ENCODE peak calls at places on chromosome 19, in ten cellular contexts. One of them, this sample, is unnamed.

GRCh38 chr19:4504874-4505569 is 13.3 kb downstream of the PLIN4 start:
- DNase-seq in GM20000: no peak
- DNase-seq in Right ventricle myocardium superior: peak
- DNase-seq in activated CD4-positive, alpha-beta T cell treated with anti-CD3 and anti-CD28 coated beads, Interleukin-2, amount 50 U/mL, for 1 hour: no peak
- DNase-seq in stimulated activated CD8-positive, alpha-beta memory T cell treated with anti-CD3 and anti-CD28 coated beads, Interleukin-4, amount 100 ng/mL, for 24 hours: no peak
- DNase-seq in stimulated activated CD4-positive, alpha-beta T cell treated with anti-CD3 and anti-CD28 coated beads, Interleukin-4, amount 100 ng/mL, for 4 hours: no peak
- DNase-seq in RWPE1: no peak
- DNase-seq in stomach: no peak
- DNase-seq in mesendoderm: no peak
- DNase-seq in NCI-H1436 treated with DMSO at 0.1 percent for 48 hours: no peak
- DNase-seq in this sample: no peak

GRCh38 chr19:37413243-37414084 is 42.6 kb downstream of the ZNF527 start:
- DNase-seq in stimulated activated CD8-positive, alpha-beta memory T cell treated with anti-CD3 and anti-CD28 coated beads, Interleukin-4, amount 100 ng/mL, for 24 hours: no peak
- DNase-seq in stomach: no peak
- DNase-seq in stimulated activated CD4-positive, alpha-beta T cell treated with anti-CD3 and anti-CD28 coated beads, Interleukin-4, amount 100 ng/mL, for 4 hours: no peak
- DNase-seq in mesendoderm: peak
- DNase-seq in activated CD4-positive, alpha-beta T cell treated with anti-CD3 and anti-CD28 coated beads, Interleukin-2, amount 50 U/mL, for 1 hour: no peak
- DNase-seq in Right ventricle myocardium superior: no peak
- DNase-seq in NCI-H1436 treated with DMSO at 0.1 percent for 48 hours: no peak
- DNase-seq in GM20000: no peak
- DNase-seq in RWPE1: no peak
- DNase-seq in this sample: no peak

GRCh38 chr19:19134687-19135158 is 3.6 kb downstream of the TMEM161A start:
- DNase-seq in RWPE1: no peak
- DNase-seq in stimulated activated CD8-positive, alpha-beta memory T cell treated with anti-CD3 and anti-CD28 coated beads, Interleukin-4, amount 100 ng/mL, for 24 hours: peak
- DNase-seq in NCI-H1436 treated with DMSO at 0.1 percent for 48 hours: no peak
- DNase-seq in activated CD4-positive, alpha-beta T cell treated with anti-CD3 and anti-CD28 coated beads, Interleukin-2, amount 50 U/mL, for 1 hour: peak
- DNase-seq in stimulated activated CD4-positive, alpha-beta T cell treated with anti-CD3 and anti-CD28 coated beads, Interleukin-4, amount 100 ng/mL, for 4 hours: peak
- DNase-seq in mesendoderm: peak
- DNase-seq in GM20000: peak
- DNase-seq in stomach: peak
- DNase-seq in Right ventricle myocardium superior: peak
- DNase-seq in this sample: no peak

GRCh38 chr19:3494051-3494450 is 6.4 kb downstream of the DOHH start:
- DNase-seq in stimulated activated CD8-positive, alpha-beta memory T cell treated with anti-CD3 and anti-CD28 coated beads, Interleukin-4, amount 100 ng/mL, for 24 hours: no peak
- DNase-seq in Right ventricle myocardium superior: no peak
- DNase-seq in stimulated activated CD4-positive, alpha-beta T cell treated with anti-CD3 and anti-CD28 coated beads, Interleukin-4, amount 100 ng/mL, for 4 hours: peak
- DNase-seq in GM20000: no peak
- DNase-seq in RWPE1: peak
- DNase-seq in activated CD4-positive, alpha-beta T cell treated with anti-CD3 and anti-CD28 coated beads, Interleukin-2, amount 50 U/mL, for 1 hour: peak
- DNase-seq in mesendoderm: peak
- DNase-seq in stomach: peak
- DNase-seq in NCI-H1436 treated with DMSO at 0.1 percent for 48 hours: no peak
- DNase-seq in this sample: no peak

GRCh38 chr19:49594157-49595005 is 3.4 kb downstream of the PRR12 start:
- DNase-seq in stimulated activated CD8-positive, alpha-beta memory T cell treated with anti-CD3 and anti-CD28 coated beads, Interleukin-4, amount 100 ng/mL, for 24 hours: no peak
- DNase-seq in Right ventricle myocardium superior: no peak
- DNase-seq in mesendoderm: no peak
- DNase-seq in RWPE1: no peak
- DNase-seq in stomach: no peak
- DNase-seq in activated CD4-positive, alpha-beta T cell treated with anti-CD3 and anti-CD28 coated beads, Interleukin-2, amount 50 U/mL, for 1 hour: no peak
- DNase-seq in NCI-H1436 treated with DMSO at 0.1 percent for 48 hours: no peak
- DNase-seq in stimulated activated CD4-positive, alpha-beta T cell treated with anti-CD3 and anti-CD28 coated beads, Interleukin-4, amount 100 ng/mL, for 4 hours: no peak
- DNase-seq in GM20000: peak
- DNase-seq in this sample: no peak

GRCh38 chr19:33641956-33642498 is 20.3 kb downstream of the CHST8 start:
- DNase-seq in Right ventricle myocardium superior: no peak
- DNase-seq in stimulated activated CD8-positive, alpha-beta memory T cell treated with anti-CD3 and anti-CD28 coated beads, Interleukin-4, amount 100 ng/mL, for 24 hours: no peak
- DNase-seq in NCI-H1436 treated with DMSO at 0.1 percent for 48 hours: no peak
- DNase-seq in stomach: no peak
- DNase-seq in stimulated activated CD4-positive, alpha-beta T cell treated with anti-CD3 and anti-CD28 coated beads, Interleukin-4, amount 100 ng/mL, for 4 hours: no peak
- DNase-seq in RWPE1: no peak
- DNase-seq in mesendoderm: no peak
- DNase-seq in activated CD4-positive, alpha-beta T cell treated with anti-CD3 and anti-CD28 coated beads, Interleukin-2, amount 50 U/mL, for 1 hour: no peak
- DNase-seq in GM20000: no peak
- DNase-seq in this sample: no peak

GRCh38 chr19:10687518-10688288 is 13.5 kb upstream of the QTRT1 start:
- DNase-seq in activated CD4-positive, alpha-beta T cell treated with anti-CD3 and anti-CD28 coated beads, Interleukin-2, amount 50 U/mL, for 1 hour: no peak
- DNase-seq in mesendoderm: no peak
- DNase-seq in stimulated activated CD8-positive, alpha-beta memory T cell treated with anti-CD3 and anti-CD28 coated beads, Interleukin-4, amount 100 ng/mL, for 24 hours: no peak
- DNase-seq in GM20000: no peak
- DNase-seq in RWPE1: no peak
- DNase-seq in Right ventricle myocardium superior: no peak
- DNase-seq in stimulated activated CD4-positive, alpha-beta T cell treated with anti-CD3 and anti-CD28 coated beads, Interleukin-4, amount 100 ng/mL, for 4 hours: no peak
- DNase-seq in stomach: no peak
- DNase-seq in NCI-H1436 treated with DMSO at 0.1 percent for 48 hours: no peak
- DNase-seq in this sample: no peak

GRCh38 chr19:12555456-12555930 is 4.2 kb upstream of the ZNF564 start:
- DNase-seq in mesendoderm: peak
- DNase-seq in GM20000: no peak
- DNase-seq in stimulated activated CD8-positive, alpha-beta memory T cell treated with anti-CD3 and anti-CD28 coated beads, Interleukin-4, amount 100 ng/mL, for 24 hours: no peak
- DNase-seq in stomach: no peak
- DNase-seq in NCI-H1436 treated with DMSO at 0.1 percent for 48 hours: no peak
- DNase-seq in RWPE1: no peak
- DNase-seq in stimulated activated CD4-positive, alpha-beta T cell treated with anti-CD3 and anti-CD28 coated beads, Interleukin-4, amount 100 ng/mL, for 4 hours: no peak
- DNase-seq in activated CD4-positive, alpha-beta T cell treated with anti-CD3 and anti-CD28 coated beads, Interleukin-2, amount 50 U/mL, for 1 hour: no peak
- DNase-seq in Right ventricle myocardium superior: no peak
- DNase-seq in this sample: no peak

GRCh38 chr19:2343289-2343982 is 15.0 kb downstream of the SPPL2B start:
- DNase-seq in GM20000: no peak
- DNase-seq in stomach: no peak
- DNase-seq in NCI-H1436 treated with DMSO at 0.1 percent for 48 hours: no peak
- DNase-seq in stimulated activated CD4-positive, alpha-beta T cell treated with anti-CD3 and anti-CD28 coated beads, Interleukin-4, amount 100 ng/mL, for 4 hours: no peak
- DNase-seq in RWPE1: no peak
- DNase-seq in activated CD4-positive, alpha-beta T cell treated with anti-CD3 and anti-CD28 coated beads, Interleukin-2, amount 50 U/mL, for 1 hour: no peak
- DNase-seq in mesendoderm: no peak
- DNase-seq in stimulated activated CD8-positive, alpha-beta memory T cell treated with anti-CD3 and anti-CD28 coated beads, Interleukin-4, amount 100 ng/mL, for 24 hours: no peak
- DNase-seq in Right ventricle myocardium superior: no peak
- DNase-seq in this sample: no peak

GRCh38 chr19:46426035-46426505 is 2.7 kb downstream of the PNMA8C start:
- DNase-seq in NCI-H1436 treated with DMSO at 0.1 percent for 48 hours: no peak
- DNase-seq in Right ventricle myocardium superior: no peak
- DNase-seq in stimulated activated CD8-positive, alpha-beta memory T cell treated with anti-CD3 and anti-CD28 coated beads, Interleukin-4, amount 100 ng/mL, for 24 hours: no peak
- DNase-seq in stimulated activated CD4-positive, alpha-beta T cell treated with anti-CD3 and anti-CD28 coated beads, Interleukin-4, amount 100 ng/mL, for 4 hours: no peak
- DNase-seq in activated CD4-positive, alpha-beta T cell treated with anti-CD3 and anti-CD28 coated beads, Interleukin-2, amount 50 U/mL, for 1 hour: no peak
- DNase-seq in RWPE1: no peak
- DNase-seq in mesendoderm: no peak
- DNase-seq in stomach: no peak
- DNase-seq in GM20000: no peak
- DNase-seq in this sample: no peak

GRCh38 chr19:6475321-6476108 is 6.1 kb downstream of the DENND1C start:
- DNase-seq in stimulated activated CD4-positive, alpha-beta T cell treated with anti-CD3 and anti-CD28 coated beads, Interleukin-4, amount 100 ng/mL, for 4 hours: no peak
- DNase-seq in activated CD4-positive, alpha-beta T cell treated with anti-CD3 and anti-CD28 coated beads, Interleukin-2, amount 50 U/mL, for 1 hour: no peak
- DNase-seq in Right ventricle myocardium superior: no peak
- DNase-seq in NCI-H1436 treated with DMSO at 0.1 percent for 48 hours: no peak
- DNase-seq in RWPE1: no peak
- DNase-seq in mesendoderm: peak
- DNase-seq in GM20000: no peak
- DNase-seq in stomach: no peak
- DNase-seq in stimulated activated CD8-positive, alpha-beta memory T cell treated with anti-CD3 and anti-CD28 coated beads, Interleukin-4, amount 100 ng/mL, for 24 hours: no peak
- DNase-seq in this sample: no peak

GRCh38 chr19:46637224-46637623 is 1.2 kb upstream of the GNG8 start:
- DNase-seq in Right ventricle myocardium superior: no peak
- DNase-seq in stimulated activated CD4-positive, alpha-beta T cell treated with anti-CD3 and anti-CD28 coated beads, Interleukin-4, amount 100 ng/mL, for 4 hours: no peak
- DNase-seq in NCI-H1436 treated with DMSO at 0.1 percent for 48 hours: no peak
- DNase-seq in stomach: no peak
- DNase-seq in activated CD4-positive, alpha-beta T cell treated with anti-CD3 and anti-CD28 coated beads, Interleukin-2, amount 50 U/mL, for 1 hour: no peak
- DNase-seq in RWPE1: no peak
- DNase-seq in stimulated activated CD8-positive, alpha-beta memory T cell treated with anti-CD3 and anti-CD28 coated beads, Interleukin-4, amount 100 ng/mL, for 24 hours: no peak
- DNase-seq in mesendoderm: no peak
- DNase-seq in GM20000: no peak
- DNase-seq in this sample: no peak

GRCh38 chr19:1252818-1253513 is 4.6 kb downstream of the MIDN start:
- DNase-seq in Right ventricle myocardium superior: peak
- DNase-seq in NCI-H1436 treated with DMSO at 0.1 percent for 48 hours: peak
- DNase-seq in activated CD4-positive, alpha-beta T cell treated with anti-CD3 and anti-CD28 coated beads, Interleukin-2, amount 50 U/mL, for 1 hour: peak
- DNase-seq in RWPE1: peak
- DNase-seq in mesendoderm: peak
- DNase-seq in stimulated activated CD8-positive, alpha-beta memory T cell treated with anti-CD3 and anti-CD28 coated beads, Interleukin-4, amount 100 ng/mL, for 24 hours: peak
- DNase-seq in GM20000: peak
- DNase-seq in stimulated activated CD4-positive, alpha-beta T cell treated with anti-CD3 and anti-CD28 coated beads, Interleukin-4, amount 100 ng/mL, for 4 hours: peak
- DNase-seq in stomach: peak
- DNase-seq in this sample: peak

GRCh38 chr19:30547192-30547591 is 175.0 kb downstream of the ZNF536 start:
- DNase-seq in GM20000: no peak
- DNase-seq in activated CD4-positive, alpha-beta T cell treated with anti-CD3 and anti-CD28 coated beads, Interleukin-2, amount 50 U/mL, for 1 hour: no peak
- DNase-seq in RWPE1: no peak
- DNase-seq in Right ventricle myocardium superior: no peak
- DNase-seq in stomach: no peak
- DNase-seq in mesendoderm: no peak
- DNase-seq in NCI-H1436 treated with DMSO at 0.1 percent for 48 hours: no peak
- DNase-seq in stimulated activated CD8-positive, alpha-beta memory T cell treated with anti-CD3 and anti-CD28 coated beads, Interleukin-4, amount 100 ng/mL, for 24 hours: no peak
- DNase-seq in stimulated activated CD4-positive, alpha-beta T cell treated with anti-CD3 and anti-CD28 coated beads, Interleukin-4, amount 100 ng/mL, for 4 hours: no peak
- DNase-seq in this sample: no peak

This sample was measured in NCI-H2081 treated with DMSO at 0.1 percent for 48 hours.